ENCODE peak calls at places on chromosomes 1 and 21, in seven cellular contexts. A is fibroblast of the conjunctiva; T is brain microvascular endothelial cell; R is CD8-positive, alpha-beta T cell; Q is stimulated activated CD4-positive, alpha-beta T cell treated with anti-CD3 and anti-CD28 coated beads, Interleukin-4, amount 100 ng/mL, for 24 hours; E is activated T-helper 9 cell treated with anti-CD3 and anti-CD28 coated beads, Interleukin-2, amount 50 U/mL, for 16 hours; C is progenitor cell of endocrine pancreas. P is an unnamed sample.

GRCh38 chr1:52263153-52263910 is 102.7 kb downstream of the CC2D1B start:
- DNase-seq in A (no peak), T (no peak), R (no peak), Q (no peak), E (no peak), C (no peak), P (no peak)

GRCh38 chr1:203181586-203182376 is 4.7 kb downstream of the CHI3L1 start:
- DNase-seq in A (no peak), T (no peak), R (no peak), Q (no peak), E (no peak), C (no peak), P (no peak)

GRCh38 chr1:167661527-167662436 is 31.8 kb downstream of the RCSD1 start:
- DNase-seq in A (peak; percentile 60), T (peak; percentile 90), R (no peak), Q (no peak), E (no peak), C (no peak), P (peak; percentile 88)

GRCh38 chr1:159960721-159961381 is 6.8 kb upstream of the SLAMF9 start:
- DNase-seq in A (peak; percentile 79), T (peak; percentile 7), R (no peak), Q (no peak), E (no peak), C (no peak), P (peak; percentile 95)

GRCh38 chr1:39573736-39574624 is 2.6 kb downstream of the PABPC4 start:
- DNase-seq in A (no peak), T (peak; percentile 52), R (no peak), Q (no peak), E (no peak), C (no peak), P (no peak)

GRCh38 chr1:229347528-229347927 is 4.7 kb upstream of the CCSAP start:
- DNase-seq in A (no peak), T (no peak), R (no peak), Q (no peak), E (no peak), C (no peak), P (no peak)

GRCh38 chr1:11473635-11474034 is 5.3 kb upstream of the DISP3 start:
- DNase-seq in A (no peak), T (no peak), R (no peak), Q (no peak), E (no peak), C (peak; percentile 52), P (no peak)

GRCh38 chr1:163076446-163076845 is 7.3 kb downstream of the RGS4 start:
- DNase-seq in A (no peak), T (no peak), R (no peak), Q (no peak), E (no peak), C (no peak), P (no peak)

GRCh38 chr1:145879775-145880174 is 5.9 kb downstream of the ANKRD35 start:
- DNase-seq in A (no peak), T (no peak), R (no peak), Q (no peak), E (no peak), C (no peak), P (no peak)

GRCh38 chr1:160819186-160819585 is 23.2 kb downstream of the LY9 start:
- DNase-seq in A (no peak), T (no peak), R (no peak), Q (no peak), E (no peak), C (no peak), P (no peak)

GRCh38 chr1:164092603-164093353 is 466.2 kb upstream of the PBX1 start:
- DNase-seq in A (no peak), T (no peak), R (no peak), Q (no peak), E (no peak), C (no peak), P (no peak)

GRCh38 chr1:147627435-147628110 is 42.8 kb downstream of the ACP6 start:
- DNase-seq in A (peak; percentile 18), T (peak; percentile 28), R (no peak), Q (peak; percentile 63), E (peak; percentile 24), C (peak; percentile 34), P (peak; percentile 9)

GRCh38 chr1:211323156-211324063 is 3.2 kb upstream of the TRAF5 start:
- DNase-seq in A (peak; percentile 55), T (peak; percentile 78), R (peak; percentile 41), Q (peak; percentile 80), E (peak; percentile 43), C (no peak), P (peak; percentile 45)

GRCh38 chr1:15430787-15431570 is 7.3 kb upstream of the CTRC start:
- DNase-seq in A (no peak), T (peak; percentile 58), R (peak; percentile 69), Q (peak; percentile 81), E (peak; percentile 66), C (peak; percentile 80), P (no peak)

GRCh38 chr1:174874337-174875053 is 125.3 kb upstream of the CACYBP start:
- DNase-seq in A (no peak), T (no peak), R (no peak), Q (no peak), E (no peak), C (no peak), P (no peak)

GRCh38 chr1:234154320-234155251 is 218.7 kb upstream of the COA6 start:
- DNase-seq in A (peak; percentile 56), T (peak; percentile 64), R (no peak), Q (peak; percentile 38), E (no peak), C (no peak), P (peak; percentile 43)

GRCh38 chr1:40795811-40796586 is 12.4 kb downstream of the KCNQ4 start:
- DNase-seq in A (no peak), T (no peak), R (no peak), Q (no peak), E (no peak), C (no peak), P (no peak)

GRCh38 chr1:76864383-76864782 is 2.9 kb upstream of the ST6GALNAC5 start:
- DNase-seq in A (no peak), T (no peak), R (no peak), Q (no peak), E (no peak), C (no peak), P (no peak)

GRCh38 chr1:111378806-111379205 is 48.7 kb downstream of the OVGP1 start:
- DNase-seq in A (no peak), T (no peak), R (no peak), Q (no peak), E (no peak), C (no peak), P (no peak)

GRCh38 chr21:32844653-32845443 is 73.3 kb upstream of the PAXBP1 start:
- DNase-seq in A (peak; percentile 42), T (peak; percentile 50), R (no peak), Q (no peak), E (no peak), C (no peak), P (peak; percentile 38)

GRCh38 chr1:23362218-23362713 is 7.4 kb downstream of the ZNF436 start:
- DNase-seq in A (no peak), T (no peak), R (no peak), Q (no peak), E (no peak), C (no peak), P (no peak)